ENCODE peak calls at places on chromosomes 5 and 9, in six cellular contexts. One of them, this sample, is unnamed.

GRCh38 chr9:74577956-74578355 is 80.8 kb downstream of the RORB start:
- DNase-seq in H9: no peak
- DNase-seq in mesenchymal stem cell: no peak
- DNase-seq in IMR-90: peak
- DNase-seq in H1: no peak
- DNase-seq in neuronal stem cell: no peak
- DNase-seq in this sample: no peak

GRCh38 chr9:121326130-121326838 is 43.8 kb downstream of the STOM start:
- DNase-seq in H1: no peak
- DNase-seq in H9: no peak
- DNase-seq in mesenchymal stem cell: peak
- DNase-seq in neuronal stem cell: peak
- DNase-seq in IMR-90: peak
- DNase-seq in this sample: peak

GRCh38 chr9:130282000-130282700 is 16.6 kb downstream of the HMCN2 start:
- DNase-seq in mesenchymal stem cell: no peak
- DNase-seq in H9: no peak
- DNase-seq in H1: no peak
- DNase-seq in IMR-90: no peak
- DNase-seq in neuronal stem cell: no peak
- DNase-seq in this sample: no peak

GRCh38 chr9:117782931-117783788 is 79.0 kb downstream of the TLR4 start:
- DNase-seq in neuronal stem cell: peak
- DNase-seq in IMR-90: no peak
- DNase-seq in H1: peak
- DNase-seq in H9: peak
- DNase-seq in mesenchymal stem cell: peak
- DNase-seq in this sample: peak

GRCh38 chr5:5239191-5239590 is 99.1 kb downstream of the ADAMTS16 start:
- DNase-seq in IMR-90: no peak
- DNase-seq in neuronal stem cell: no peak
- DNase-seq in H1: no peak
- DNase-seq in H9: no peak
- DNase-seq in mesenchymal stem cell: no peak
- DNase-seq in this sample: no peak

GRCh38 chr5:168207450-168208029 is 83.9 kb upstream of the WWC1 start:
- DNase-seq in H9: no peak
- DNase-seq in mesenchymal stem cell: no peak
- DNase-seq in H1: no peak
- DNase-seq in IMR-90: no peak
- DNase-seq in neuronal stem cell: peak
- DNase-seq in this sample: no peak

GRCh38 chr5:132411382-132411925 is 41.9 kb downstream of the SLC22A5 start:
- DNase-seq in neuronal stem cell: no peak
- DNase-seq in IMR-90: no peak
- DNase-seq in mesenchymal stem cell: no peak
- DNase-seq in H1: no peak
- DNase-seq in H9: no peak
- DNase-seq in this sample: peak

GRCh38 chr5:137122075-137122474 is 377.1 kb downstream of the SPOCK1 start:
- DNase-seq in neuronal stem cell: no peak
- DNase-seq in H9: no peak
- DNase-seq in mesenchymal stem cell: no peak
- DNase-seq in IMR-90: peak
- DNase-seq in H1: no peak
- DNase-seq in this sample: no peak

GRCh38 chr5:117209479-117209878 is 634.9 kb upstream of the SEMA6A start:
- DNase-seq in mesenchymal stem cell: no peak
- DNase-seq in H1: no peak
- DNase-seq in H9: no peak
- DNase-seq in neuronal stem cell: no peak
- DNase-seq in IMR-90: no peak
- DNase-seq in this sample: no peak

GRCh38 chr9:88534456-88535225 is at the start of gene NXNL2:
- DNase-seq in neuronal stem cell: peak
- DNase-seq in mesenchymal stem cell: peak
- DNase-seq in H9: peak
- DNase-seq in H1: peak
- DNase-seq in IMR-90: peak
- DNase-seq in this sample: peak

GRCh38 chr5:675111-675875 is 17.9 kb downstream of the TPPP start:
- DNase-seq in neuronal stem cell: no peak
- DNase-seq in H1: no peak
- DNase-seq in IMR-90: no peak
- DNase-seq in mesenchymal stem cell: no peak
- DNase-seq in H9: peak
- DNase-seq in this sample: no peak

GRCh38 chr9:27645166-27645840 is 72.0 kb upstream of the C9orf72 start:
- DNase-seq in mesenchymal stem cell: no peak
- DNase-seq in H1: no peak
- DNase-seq in neuronal stem cell: no peak
- DNase-seq in H9: no peak
- DNase-seq in IMR-90: no peak
- DNase-seq in this sample: no peak

GRCh38 chr5:91264311-91265051 is 118.6 kb downstream of the ARRDC3 start:
- DNase-seq in mesenchymal stem cell: no peak
- DNase-seq in IMR-90: no peak
- DNase-seq in H9: no peak
- DNase-seq in neuronal stem cell: no peak
- DNase-seq in H1: no peak
- DNase-seq in this sample: no peak

GRCh38 chr9:22815246-22815645 is 368.6 kb downstream of the DMRTA1 start:
- DNase-seq in neuronal stem cell: no peak
- DNase-seq in mesenchymal stem cell: no peak
- DNase-seq in H9: no peak
- DNase-seq in H1: no peak
- DNase-seq in IMR-90: no peak
- DNase-seq in this sample: no peak

GRCh38 chr5:168481330-168481788 is 4.9 kb upstream of the RARS1 start:
- DNase-seq in mesenchymal stem cell: no peak
- DNase-seq in H1: no peak
- DNase-seq in IMR-90: no peak
- DNase-seq in H9: no peak
- DNase-seq in neuronal stem cell: no peak
- DNase-seq in this sample: peak

GRCh38 chr5:108093186-108093585 is 288.7 kb downstream of the FBXL17 start:
- DNase-seq in H9: no peak
- DNase-seq in neuronal stem cell: no peak
- DNase-seq in IMR-90: peak
- DNase-seq in H1: no peak
- DNase-seq in mesenchymal stem cell: peak
- DNase-seq in this sample: no peak

GRCh38 chr9:111662851-111663823 is 1.7 kb downstream of the GNG10 start:
- DNase-seq in H9: peak
- DNase-seq in IMR-90: no peak
- DNase-seq in mesenchymal stem cell: peak
- DNase-seq in H1: peak
- DNase-seq in neuronal stem cell: no peak
- DNase-seq in this sample: peak

GRCh38 chr9:104009853-104010252 is 84.3 kb upstream of the SMC2 start:
- DNase-seq in IMR-90: no peak
- DNase-seq in H1: no peak
- DNase-seq in mesenchymal stem cell: peak
- DNase-seq in neuronal stem cell: no peak
- DNase-seq in H9: no peak
- DNase-seq in this sample: no peak

GRCh38 chr9:96874947-96875459 is 20.7 kb upstream of the ZNF782 start:
- DNase-seq in neuronal stem cell: no peak
- DNase-seq in IMR-90: peak
- DNase-seq in mesenchymal stem cell: peak
- DNase-seq in H9: no peak
- DNase-seq in H1: no peak
- DNase-seq in this sample: peak

GRCh38 chr9:131965841-131966240 is 113.8 kb downstream of the MED27 start:
- DNase-seq in mesenchymal stem cell: no peak
- DNase-seq in H9: peak
- DNase-seq in IMR-90: no peak
- DNase-seq in H1: no peak
- DNase-seq in neuronal stem cell: no peak
- DNase-seq in this sample: no peak

GRCh38 chr5:25414746-25415145 is 770.0 kb upstream of the CDH10 start:
- DNase-seq in H1: no peak
- DNase-seq in H9: no peak
- DNase-seq in mesenchymal stem cell: peak
- DNase-seq in IMR-90: no peak
- DNase-seq in neuronal stem cell: no peak
- DNase-seq in this sample: no peak

GRCh38 chr5:163460562-163461176 is at the start of gene HMMR:
- DNase-seq in H1: peak
- DNase-seq in neuronal stem cell: no peak
- DNase-seq in H9: no peak
- DNase-seq in IMR-90: peak
- DNase-seq in mesenchymal stem cell: peak
- DNase-seq in this sample: peak

GRCh38 chr9:127509955-127510299 is 58.6 kb downstream of the LRSAM1 start:
- DNase-seq in H9: no peak
- DNase-seq in neuronal stem cell: no peak
- DNase-seq in H1: no peak
- DNase-seq in IMR-90: no peak
- DNase-seq in mesenchymal stem cell: no peak
- DNase-seq in this sample: no peak

GRCh38 chr5:109805472-109805871 is 115.7 kb downstream of the MAN2A1 start:
- DNase-seq in neuronal stem cell: no peak
- DNase-seq in H9: no peak
- DNase-seq in H1: no peak
- DNase-seq in mesenchymal stem cell: peak
- DNase-seq in IMR-90: peak
- DNase-seq in this sample: no peak
- H3K23ac ChIP-seq in neuronal stem cell: no peak
- H3K23ac ChIP-seq in H9: no peak
- H3K23ac ChIP-seq in H1: no peak
- H3K23ac ChIP-seq in mesenchymal stem cell: no peak
- H3K23ac ChIP-seq in IMR-90: peak
- H3K23ac ChIP-seq in this sample: no peak

GRCh38 chr5:33228149-33228548 is 212.6 kb upstream of the TARS1 start:
- DNase-seq in mesenchymal stem cell: no peak
- DNase-seq in H9: no peak
- DNase-seq in IMR-90: no peak
- DNase-seq in neuronal stem cell: no peak
- DNase-seq in H1: no peak
- DNase-seq in this sample: no peak

GRCh38 chr5:33229216-33229615 is 211.5 kb upstream of the TARS1 start:
- DNase-seq in mesenchymal stem cell: no peak
- DNase-seq in H1: no peak
- DNase-seq in IMR-90: no peak
- DNase-seq in neuronal stem cell: no peak
- DNase-seq in H9: no peak
- DNase-seq in this sample: no peak

GRCh38 chr5:33227247-33227646 is 213.5 kb upstream of the TARS1 start:
- DNase-seq in H1: no peak
- DNase-seq in mesenchymal stem cell: no peak
- DNase-seq in neuronal stem cell: no peak
- DNase-seq in IMR-90: peak
- DNase-seq in H9: no peak
- DNase-seq in this sample: no peak

GRCh38 chr5:33227746-33228145 is 213.0 kb upstream of the TARS1 start:
- DNase-seq in H1: no peak
- DNase-seq in IMR-90: no peak
- DNase-seq in mesenchymal stem cell: no peak
- DNase-seq in H9: no peak
- DNase-seq in neuronal stem cell: peak
- DNase-seq in this sample: no peak

DNA sequence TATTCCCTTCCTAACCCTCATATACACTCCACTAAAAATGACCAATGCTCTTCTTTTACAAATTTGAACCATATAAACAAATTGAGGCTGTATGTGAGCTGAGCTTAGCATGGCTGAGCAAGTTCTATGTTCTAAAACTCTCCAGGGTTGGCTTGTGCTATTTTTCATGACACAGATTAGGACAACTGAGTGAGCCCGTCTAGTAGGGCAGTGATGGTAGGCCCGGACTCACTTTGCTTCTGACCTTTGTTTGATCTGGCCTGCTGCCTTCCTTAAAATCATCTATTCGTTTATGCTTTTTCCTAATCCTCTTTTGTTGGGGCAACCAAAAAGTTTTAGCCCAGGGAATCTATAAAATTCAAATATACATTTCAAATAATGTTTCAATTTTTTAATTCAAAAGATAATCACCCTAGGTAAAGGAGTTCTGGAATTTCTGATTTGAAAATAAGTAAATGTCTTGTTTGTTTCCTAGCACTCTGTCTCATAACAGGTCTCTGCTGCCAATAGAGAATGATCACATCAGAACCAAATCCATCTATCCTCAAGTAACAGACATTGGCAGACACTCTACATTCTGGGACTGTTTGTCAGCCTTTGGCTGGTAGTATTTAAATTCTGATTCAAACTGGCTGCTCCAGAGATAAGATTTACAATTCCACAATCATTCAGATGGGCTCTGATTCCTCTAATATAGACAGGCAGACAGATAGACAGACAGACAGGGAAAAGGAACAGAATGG is 217.0 kb upstream of the TARS1 start:
- DNase-seq in H9: no peak
- DNase-seq in neuronal stem cell: no peak
- DNase-seq in IMR-90: peak
- DNase-seq in mesenchymal stem cell: no peak
- DNase-seq in H1: no peak
- DNase-seq in this sample: no peak
- H4K8ac ChIP-seq in H9: no peak
- H4K8ac ChIP-seq in neuronal stem cell: no peak
- H4K8ac ChIP-seq in IMR-90: no peak
- H4K8ac ChIP-seq in mesenchymal stem cell: no peak
- H4K8ac ChIP-seq in H1: no peak
- H4K8ac ChIP-seq in this sample: no peak

GRCh38 chr9:137212520-137212919 is 7.0 kb downstream of the NDOR1 start:
- DNase-seq in neuronal stem cell: no peak
- DNase-seq in H1: no peak
- DNase-seq in H9: no peak
- DNase-seq in mesenchymal stem cell: no peak
- DNase-seq in IMR-90: no peak
- DNase-seq in this sample: no peak
- H2AFZ ChIP-seq in neuronal stem cell: no peak
- H2AFZ ChIP-seq in H1: no peak
- H2AFZ ChIP-seq in H9: no peak
- H2AFZ ChIP-seq in mesenchymal stem cell: no peak
- H2AFZ ChIP-seq in IMR-90: no peak
- H2AFZ ChIP-seq in this sample: no peak

GRCh38 chr5:177494356-177495195 is 2.8 kb downstream of the PDLIM7 start:
- DNase-seq in mesenchymal stem cell: peak
- DNase-seq in H1: peak
- DNase-seq in neuronal stem cell: peak
- DNase-seq in IMR-90: peak
- DNase-seq in H9: peak
- DNase-seq in this sample: no peak

GRCh38 chr5:177497297-177498012 is at the start of gene PDLIM7:
- DNase-seq in mesenchymal stem cell: peak
- DNase-seq in H9: peak
- DNase-seq in neuronal stem cell: peak
- DNase-seq in IMR-90: peak
- DNase-seq in H1: peak
- DNase-seq in this sample: peak

GRCh38 chr5:177495243-177496060 is 2.0 kb downstream of the PDLIM7 start:
- DNase-seq in neuronal stem cell: peak
- DNase-seq in mesenchymal stem cell: peak
- DNase-seq in IMR-90: peak
- DNase-seq in H9: peak
- DNase-seq in H1: peak
- DNase-seq in this sample: no peak

GRCh38 chr5:177497011-177497296 is 450 bp downstream of the PDLIM7 start:
- DNase-seq in H9: no peak
- DNase-seq in H1: peak
- DNase-seq in IMR-90: no peak
- DNase-seq in mesenchymal stem cell: no peak
- DNase-seq in neuronal stem cell: no peak
- DNase-seq in this sample: no peak

GRCh38 chr5:177496111-177497010 is 1.0 kb downstream of the PDLIM7 start:
- DNase-seq in mesenchymal stem cell: peak
- DNase-seq in H1: peak
- DNase-seq in neuronal stem cell: peak
- DNase-seq in H9: peak
- DNase-seq in IMR-90: peak
- DNase-seq in this sample: peak
- H3K23ac ChIP-seq in mesenchymal stem cell: peak
- H3K23ac ChIP-seq in H1: no peak
- H3K23ac ChIP-seq in neuronal stem cell: peak
- H3K23ac ChIP-seq in H9: no peak
- H3K23ac ChIP-seq in IMR-90: peak
- H3K23ac ChIP-seq in this sample: no peak

This sample was measured in trophoblast cell.